ENCODE peak calls at places on chromosomes 11 and 22, in eight cellular contexts. R is OCI-LY7, D is lung, L is PC-9, X is left ventricle myocardium inferior, G is uterus, H is pancreas, J is right cardiac atrium. C is an unnamed sample. For H3K4me1, the result is how much of the 10 kb centered on the place peaks cover.

GRCh38 chr11:38411149-38411548 is 1813.1 kb upstream of the RAG2 start:
- DNase-seq in D (no peak), X (no peak), L (no peak), J (no peak), G (no peak), R (no peak), H (no peak), C (no peak)

GRCh38 chr11:17504330-17505107 is 27.9 kb upstream of the ABCC8 start:
- DNase-seq in H (peak), D (peak), X (peak), G (peak), R (peak), L (peak), J (peak), C (peak)

GRCh38 chr22:42991010-42991651 is 23.8 kb downstream of the PACSIN2 start:
- DNase-seq in J (no peak), D (no peak), L (peak), R (no peak), X (no peak), H (no peak), G (no peak), C (peak)

GRCh38 chr11:119433369-119433749 is 10.4 kb upstream of the THY1 start:
- DNase-seq in D (no peak), G (no peak), R (no peak), X (no peak), L (no peak), J (no peak), H (no peak), C (no peak)

GRCh38 chr11:129315781-129316579 is 59.7 kb upstream of the BARX2 start:
- DNase-seq in J (no peak), X (no peak), H (peak), L (peak), D (peak), G (no peak), R (no peak), C (no peak)

GRCh38 chr11:115959098-115959497 is 454.9 kb upstream of the CADM1 start:
- DNase-seq in X (no peak), J (no peak), L (no peak), D (no peak), G (no peak), R (no peak), H (no peak), C (no peak)

GRCh38 chr11:74702383-74703007 is 28.7 kb downstream of the CHRDL2 start:
- DNase-seq in L (peak), G (peak), D (peak), X (peak), R (peak), H (peak), J (peak), C (peak)

GRCh38 chr11:94801866-94802460 is 33.8 kb downstream of the AMOTL1 start:
- DNase-seq in L (no peak), J (no peak), X (no peak), G (no peak), R (no peak), H (no peak), D (no peak), C (no peak)

GRCh38 chr11:112174789-112175595 is at the start of gene BCO2:
- DNase-seq in L (peak), X (peak), D (peak), H (peak), J (peak), G (peak), R (peak), C (peak)
- H3K4me1 ChIP-seq in L (under half), X (under half), D (under half), H (under half), J (under half), G (under half), R (under half), C (under half)

GRCh38 chr11:92222701-92223100 is 1.9 kb upstream of the FAT3 start:
- DNase-seq in J (no peak), R (no peak), L (no peak), G (no peak), H (no peak), X (no peak), D (no peak), C (no peak)

GRCh38 chr11:92219476-92219875 is 5.1 kb upstream of the FAT3 start:
- DNase-seq in G (no peak), L (no peak), X (no peak), R (no peak), D (no peak), H (no peak), J (no peak), C (no peak)

GRCh38 chr11:92211576-92212167 is 12.9 kb upstream of the FAT3 start:
- DNase-seq in R (no peak), L (peak), J (peak), X (no peak), D (no peak), H (no peak), G (no peak), C (no peak)

GRCh38 chr11:92212530-92212929 is 12.1 kb upstream of the FAT3 start:
- DNase-seq in X (no peak), J (no peak), L (no peak), H (no peak), G (no peak), R (no peak), D (no peak), C (no peak)

GRCh38 chr11:92216789-92217188 is 7.8 kb upstream of the FAT3 start:
- DNase-seq in H (no peak), L (peak), R (no peak), X (no peak), D (no peak), G (no peak), J (no peak), C (no peak)
- H3K4me1 ChIP-seq in H (under half), L (under half), R (under half), X (under half), D (under half), G (under half), J (under half), C (under half)

DNA sequence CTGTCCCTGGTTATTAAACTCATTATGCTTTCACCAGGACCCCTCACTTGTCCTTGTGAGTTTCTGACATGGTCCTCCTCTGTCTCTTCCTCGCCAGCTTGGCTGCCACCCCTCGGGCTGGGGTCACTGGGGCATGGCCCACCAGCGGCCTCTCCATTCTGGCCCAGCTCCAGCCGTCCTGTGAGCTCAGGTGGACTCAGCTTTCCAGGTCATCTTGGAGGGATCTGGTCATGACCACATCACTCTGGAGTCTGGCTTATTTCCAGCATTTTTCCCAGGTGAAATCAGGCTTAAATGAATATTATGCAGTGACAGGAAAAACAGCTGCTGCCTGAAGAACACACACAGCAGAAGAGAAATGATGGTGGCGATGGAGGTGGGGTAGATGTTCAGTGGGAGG is 224.5 kb downstream of the ADAMTS15 start:
- DNase-seq in G (peak), D (no peak), J (peak), X (no peak), H (no peak), L (no peak), R (no peak), C (no peak)
- H3K4me1 ChIP-seq in G (under half), D (under half), J (under half), X (half or more), H (under half), L (under half), R (under half), C (under half)

DNA sequence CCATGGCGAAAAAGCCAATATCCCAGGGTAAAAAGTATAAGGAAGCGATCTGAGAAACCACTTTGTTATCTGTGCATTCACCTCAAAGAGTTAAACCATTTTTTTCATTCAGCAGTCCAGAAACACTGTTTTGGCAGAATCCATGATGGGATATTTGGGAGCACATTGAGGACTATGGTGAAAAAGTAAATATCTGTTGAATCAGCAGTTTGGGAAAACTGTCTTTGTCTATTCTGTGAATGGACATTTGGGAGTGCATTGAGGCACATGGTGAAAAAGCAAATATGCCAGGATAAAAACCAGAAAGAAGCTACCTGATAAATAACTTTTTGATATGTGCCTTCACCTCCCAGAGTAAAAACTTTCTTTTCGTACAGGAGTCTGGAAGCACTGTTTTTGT is 187.4 kb downstream of the OR4A47 start:
- DNase-seq in G (no peak), R (no peak), L (no peak), D (no peak), X (no peak), J (no peak), H (no peak), C (no peak)
- H3K4me1 ChIP-seq in G (under half), R (under half), L (under half), D (under half), X (under half), J (under half), H (under half), C (under half)

GRCh38 chr11:69639843-69640242 is 1.1 kb upstream of the CCND1 start:
- DNase-seq in D (no peak), H (peak), G (no peak), L (no peak), X (no peak), J (no peak), R (no peak), C (no peak)

GRCh38 chr11:69638941-69639681 is 1.8 kb upstream of the CCND1 start:
- DNase-seq in J (peak), G (peak), R (peak), D (peak), L (peak), H (peak), X (peak), C (peak)

GRCh38 chr11:69640995-69641581 is at the start of gene CCND1:
- DNase-seq in L (peak), H (peak), R (peak), G (peak), X (peak), D (peak), J (peak), C (peak)

GRCh38 chr11:69641681-69642548 is 959 bp downstream of the CCND1 start:
- DNase-seq in G (no peak), R (no peak), L (no peak), H (peak), D (no peak), X (no peak), J (peak), C (peak)

DNA sequence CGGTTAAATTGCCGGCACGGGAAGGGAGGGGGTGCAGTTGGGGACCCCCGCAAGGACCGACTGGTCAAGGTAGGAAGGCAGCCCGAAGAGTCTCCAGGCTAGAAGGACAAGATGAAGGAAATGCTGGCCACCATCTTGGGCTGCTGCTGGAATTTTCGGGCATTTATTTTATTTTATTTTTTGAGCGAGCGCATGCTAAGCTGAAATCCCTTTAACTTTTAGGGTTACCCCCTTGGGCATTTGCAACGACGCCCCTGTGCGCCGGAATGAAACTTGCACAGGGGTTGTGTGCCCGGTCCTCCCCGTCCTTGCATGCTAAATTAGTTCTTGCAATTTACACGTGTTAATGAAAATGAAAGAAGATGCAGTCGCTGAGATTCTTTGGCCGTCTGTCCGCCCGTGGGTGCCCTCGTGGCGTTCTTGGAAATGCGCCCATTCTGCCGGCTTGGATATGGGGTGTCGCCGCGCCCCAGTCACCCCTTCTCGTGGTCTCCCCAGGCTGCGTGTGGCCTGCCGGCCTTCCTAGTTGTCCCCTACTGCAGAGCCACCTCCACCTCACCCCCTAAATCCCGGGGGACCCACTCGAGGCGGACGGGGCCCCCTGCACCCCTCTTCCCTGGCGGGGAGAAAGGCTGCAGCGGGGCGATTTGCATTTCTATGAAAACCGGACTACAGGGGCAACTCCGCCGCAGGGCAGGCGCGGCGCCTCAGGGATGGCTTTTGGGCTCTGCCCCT is 529 bp upstream of the CCND1 start:
- DNase-seq in J (peak), R (no peak), L (peak), D (no peak), X (peak), H (peak), G (no peak), C (peak)
- H3K4me1 ChIP-seq in J (under half), R (under half), L (under half), D (under half), X (half or more), H (under half), G (under half), C (half or more)

GRCh38 chr11:64888761-64889511 is 10.5 kb upstream of the EHD1 start:
- DNase-seq in D (no peak), G (no peak), H (no peak), J (no peak), L (no peak), R (no peak), X (no peak), C (no peak)
- H3K4me1 ChIP-seq in D (under half), G (under half), H (under half), J (under half), L (under half), R (under half), X (half or more), C (under half)

GRCh38 chr11:31117038-31117437 is 252.5 kb downstream of the DCDC1 start:
- DNase-seq in D (no peak), J (no peak), R (no peak), L (no peak), H (no peak), G (no peak), X (no peak), C (no peak)
- H3K4me1 ChIP-seq in D (under half), J (under half), R (under half), L (under half), H (under half), G (under half), X (under half), C (under half)

GRCh38 chr22:26565181-26565580 is 24.8 kb downstream of the TPST2 start:
- DNase-seq in H (peak), R (no peak), L (no peak), D (no peak), J (no peak), G (no peak), X (no peak), C (no peak)
- H3K4me1 ChIP-seq in H (under half), R (under half), L (under half), D (under half), J (under half), G (under half), X (half or more), C (under half)

GRCh38 chr22:30307026-30307574 is 17.8 kb upstream of the CASTOR1 start:
- DNase-seq in G (no peak), R (no peak), D (no peak), L (no peak), H (no peak), J (peak), X (no peak), C (no peak)

GRCh38 chr22:30308518-30309230 is 18.1 kb downstream of the TBC1D10A start:
- DNase-seq in L (no peak), J (peak), H (no peak), X (no peak), R (peak), D (no peak), G (peak), C (no peak)

GRCh38 chr22:30306629-30307016 is 17.3 kb upstream of the CASTOR1 start:
- DNase-seq in L (no peak), J (no peak), H (no peak), R (peak), G (no peak), D (no peak), X (no peak), C (no peak)

GRCh38 chr22:30305906-30306628 is 16.8 kb upstream of the CASTOR1 start:
- DNase-seq in H (no peak), L (peak), D (no peak), J (no peak), R (peak), G (no peak), X (no peak), C (no peak)

GRCh38 chr22:30308096-30308495 is 18.6 kb downstream of the TBC1D10A start:
- DNase-seq in L (no peak), H (no peak), X (no peak), R (no peak), G (no peak), J (peak), D (no peak), C (no peak)
- H3K4me1 ChIP-seq in L (half or more), H (half or more), X (half or more), R (half or more), G (under half), J (half or more), D (under half), C (under half)

C was measured in SJSA1.